ENCODE peak calls at places on chromosomes 4 and X, in ten cellular contexts. One of them, this sample, is unnamed.

GRCh38 chrX:119266364-119266995 is 30.4 kb downstream of the PGRMC1 start:
- DNase-seq in stromal cell of bone marrow: peak; percentile 12
- DNase-seq in heart left ventricle: no peak
- DNase-seq in AG04450: no peak
- DNase-seq in stimulated activated CD4-positive, alpha-beta T cell treated with anti-CD3 and anti-CD28 coated beads, Interleukin-15, amount 100 ng/mL, for 24 hours: peak; percentile 19
- DNase-seq in skeletal muscle cell: no peak
- DNase-seq in HTR-8/SVneo: peak; percentile 7
- DNase-seq in putamen: no peak
- DNase-seq in astrocyte: no peak
- DNase-seq in NCI-H774: no peak
- DNase-seq in this sample: no peak

GRCh38 chr4:47816748-47817147 is 21.1 kb downstream of the CORIN start:
- DNase-seq in AG04450: no peak
- DNase-seq in astrocyte: no peak
- DNase-seq in stimulated activated CD4-positive, alpha-beta T cell treated with anti-CD3 and anti-CD28 coated beads, Interleukin-15, amount 100 ng/mL, for 24 hours: no peak
- DNase-seq in stromal cell of bone marrow: no peak
- DNase-seq in putamen: no peak
- DNase-seq in skeletal muscle cell: no peak
- DNase-seq in heart left ventricle: no peak
- DNase-seq in HTR-8/SVneo: no peak
- DNase-seq in NCI-H774: no peak
- DNase-seq in this sample: no peak

GRCh38 chr4:8639021-8639420 is 46.5 kb downstream of the CPZ start:
- DNase-seq in NCI-H774: no peak
- DNase-seq in heart left ventricle: no peak
- DNase-seq in astrocyte: no peak
- DNase-seq in HTR-8/SVneo: no peak
- DNase-seq in AG04450: no peak
- DNase-seq in stimulated activated CD4-positive, alpha-beta T cell treated with anti-CD3 and anti-CD28 coated beads, Interleukin-15, amount 100 ng/mL, for 24 hours: no peak
- DNase-seq in skeletal muscle cell: no peak
- DNase-seq in putamen: no peak
- DNase-seq in stromal cell of bone marrow: no peak
- DNase-seq in this sample: no peak

GRCh38 chrX:131985526-131986049 is 37.5 kb upstream of the STK26 start:
- DNase-seq in putamen: no peak
- DNase-seq in astrocyte: no peak
- DNase-seq in NCI-H774: no peak
- DNase-seq in skeletal muscle cell: no peak
- DNase-seq in AG04450: no peak
- DNase-seq in stromal cell of bone marrow: no peak
- DNase-seq in HTR-8/SVneo: no peak
- DNase-seq in stimulated activated CD4-positive, alpha-beta T cell treated with anti-CD3 and anti-CD28 coated beads, Interleukin-15, amount 100 ng/mL, for 24 hours: peak; percentile 7
- DNase-seq in heart left ventricle: no peak
- DNase-seq in this sample: no peak

GRCh38 chr4:47330856-47331255 is 132.6 kb downstream of the COMMD8 start:
- DNase-seq in heart left ventricle: no peak
- DNase-seq in stromal cell of bone marrow: no peak
- DNase-seq in astrocyte: no peak
- DNase-seq in skeletal muscle cell: no peak
- DNase-seq in NCI-H774: no peak
- DNase-seq in AG04450: no peak
- DNase-seq in stimulated activated CD4-positive, alpha-beta T cell treated with anti-CD3 and anti-CD28 coated beads, Interleukin-15, amount 100 ng/mL, for 24 hours: no peak
- DNase-seq in HTR-8/SVneo: no peak
- DNase-seq in putamen: no peak
- DNase-seq in this sample: no peak

GRCh38 chr4:155787113-155787710 is 28.4 kb downstream of the GUCY1B1 start:
- DNase-seq in heart left ventricle: no peak
- DNase-seq in astrocyte: no peak
- DNase-seq in stromal cell of bone marrow: peak; percentile 44
- DNase-seq in skeletal muscle cell: peak; percentile 18
- DNase-seq in putamen: peak; percentile 39
- DNase-seq in HTR-8/SVneo: peak; percentile 44
- DNase-seq in stimulated activated CD4-positive, alpha-beta T cell treated with anti-CD3 and anti-CD28 coated beads, Interleukin-15, amount 100 ng/mL, for 24 hours: peak; percentile 2
- DNase-seq in NCI-H774: peak; percentile 15
- DNase-seq in AG04450: no peak
- DNase-seq in this sample: no peak

GRCh38 chr4:65968873-65969272 is 298.6 kb upstream of the EPHA5 start:
- DNase-seq in astrocyte: peak; percentile 71
- DNase-seq in skeletal muscle cell: no peak
- DNase-seq in HTR-8/SVneo: no peak
- DNase-seq in stimulated activated CD4-positive, alpha-beta T cell treated with anti-CD3 and anti-CD28 coated beads, Interleukin-15, amount 100 ng/mL, for 24 hours: no peak
- DNase-seq in NCI-H774: no peak
- DNase-seq in AG04450: no peak
- DNase-seq in stromal cell of bone marrow: peak; percentile 48
- DNase-seq in putamen: no peak
- DNase-seq in heart left ventricle: no peak
- DNase-seq in this sample: no peak

GRCh38 chr4:173277340-173277739 is 56.8 kb downstream of the HMGB2 start:
- DNase-seq in astrocyte: no peak
- DNase-seq in stromal cell of bone marrow: no peak
- DNase-seq in putamen: no peak
- DNase-seq in HTR-8/SVneo: no peak
- DNase-seq in stimulated activated CD4-positive, alpha-beta T cell treated with anti-CD3 and anti-CD28 coated beads, Interleukin-15, amount 100 ng/mL, for 24 hours: no peak
- DNase-seq in heart left ventricle: no peak
- DNase-seq in skeletal muscle cell: no peak
- DNase-seq in AG04450: no peak
- DNase-seq in NCI-H774: no peak
- DNase-seq in this sample: no peak

GRCh38 chr4:36651253-36651652 is 369.8 kb downstream of the DTHD1 start:
- DNase-seq in stimulated activated CD4-positive, alpha-beta T cell treated with anti-CD3 and anti-CD28 coated beads, Interleukin-15, amount 100 ng/mL, for 24 hours: no peak
- DNase-seq in AG04450: no peak
- DNase-seq in heart left ventricle: no peak
- DNase-seq in stromal cell of bone marrow: no peak
- DNase-seq in skeletal muscle cell: no peak
- DNase-seq in NCI-H774: no peak
- DNase-seq in putamen: no peak
- DNase-seq in HTR-8/SVneo: no peak
- DNase-seq in astrocyte: no peak
- DNase-seq in this sample: no peak

GRCh38 chr4:111435986-111436744 is 709.1 kb upstream of the FAM241A start:
- DNase-seq in HTR-8/SVneo: no peak
- DNase-seq in skeletal muscle cell: no peak
- DNase-seq in NCI-H774: no peak
- DNase-seq in stimulated activated CD4-positive, alpha-beta T cell treated with anti-CD3 and anti-CD28 coated beads, Interleukin-15, amount 100 ng/mL, for 24 hours: no peak
- DNase-seq in astrocyte: no peak
- DNase-seq in stromal cell of bone marrow: no peak
- DNase-seq in AG04450: no peak
- DNase-seq in heart left ventricle: no peak
- DNase-seq in putamen: no peak
- DNase-seq in this sample: no peak

GRCh38 chr4:44738615-44739014 is 12.3 kb upstream of the GNPDA2 start:
- DNase-seq in HTR-8/SVneo: no peak
- DNase-seq in stromal cell of bone marrow: no peak
- DNase-seq in putamen: no peak
- DNase-seq in AG04450: no peak
- DNase-seq in stimulated activated CD4-positive, alpha-beta T cell treated with anti-CD3 and anti-CD28 coated beads, Interleukin-15, amount 100 ng/mL, for 24 hours: no peak
- DNase-seq in skeletal muscle cell: no peak
- DNase-seq in heart left ventricle: no peak
- DNase-seq in NCI-H774: peak; percentile 20
- DNase-seq in astrocyte: no peak
- DNase-seq in this sample: no peak

GRCh38 chrX:84907324-84907946 is 96.2 kb upstream of the APOOL start:
- DNase-seq in heart left ventricle: no peak
- DNase-seq in putamen: no peak
- DNase-seq in HTR-8/SVneo: no peak
- DNase-seq in astrocyte: no peak
- DNase-seq in skeletal muscle cell: peak; percentile 0
- DNase-seq in NCI-H774: no peak
- DNase-seq in stimulated activated CD4-positive, alpha-beta T cell treated with anti-CD3 and anti-CD28 coated beads, Interleukin-15, amount 100 ng/mL, for 24 hours: no peak
- DNase-seq in stromal cell of bone marrow: peak; percentile 1
- DNase-seq in AG04450: no peak
- DNase-seq in this sample: no peak

GRCh38 chr4:48212165-48212564 is 57.5 kb downstream of the TEC start:
- DNase-seq in NCI-H774: no peak
- DNase-seq in skeletal muscle cell: no peak
- DNase-seq in stromal cell of bone marrow: no peak
- DNase-seq in heart left ventricle: no peak
- DNase-seq in putamen: no peak
- DNase-seq in astrocyte: no peak
- DNase-seq in HTR-8/SVneo: no peak
- DNase-seq in AG04450: no peak
- DNase-seq in stimulated activated CD4-positive, alpha-beta T cell treated with anti-CD3 and anti-CD28 coated beads, Interleukin-15, amount 100 ng/mL, for 24 hours: no peak
- DNase-seq in this sample: no peak

GRCh38 chr4:142497606-142498005 is 348.5 kb downstream of the INPP4B start:
- DNase-seq in NCI-H774: no peak
- DNase-seq in AG04450: no peak
- DNase-seq in stromal cell of bone marrow: no peak
- DNase-seq in putamen: no peak
- DNase-seq in astrocyte: no peak
- DNase-seq in skeletal muscle cell: no peak
- DNase-seq in HTR-8/SVneo: no peak
- DNase-seq in stimulated activated CD4-positive, alpha-beta T cell treated with anti-CD3 and anti-CD28 coated beads, Interleukin-15, amount 100 ng/mL, for 24 hours: no peak
- DNase-seq in heart left ventricle: no peak
- DNase-seq in this sample: no peak

GRCh38 chrX:78548012-78548411 is 111.1 kb downstream of the RTL3 start:
- DNase-seq in stromal cell of bone marrow: peak; percentile 49
- DNase-seq in HTR-8/SVneo: no peak
- DNase-seq in skeletal muscle cell: no peak
- DNase-seq in astrocyte: peak; percentile 42
- DNase-seq in heart left ventricle: no peak
- DNase-seq in NCI-H774: no peak
- DNase-seq in AG04450: no peak
- DNase-seq in putamen: no peak
- DNase-seq in stimulated activated CD4-positive, alpha-beta T cell treated with anti-CD3 and anti-CD28 coated beads, Interleukin-15, amount 100 ng/mL, for 24 hours: no peak
- DNase-seq in this sample: no peak

GRCh38 chr4:151415978-151416377 is 7.0 kb downstream of the FHIP1A start:
- DNase-seq in heart left ventricle: no peak
- DNase-seq in stimulated activated CD4-positive, alpha-beta T cell treated with anti-CD3 and anti-CD28 coated beads, Interleukin-15, amount 100 ng/mL, for 24 hours: no peak
- DNase-seq in AG04450: no peak
- DNase-seq in stromal cell of bone marrow: peak; percentile 55
- DNase-seq in skeletal muscle cell: no peak
- DNase-seq in NCI-H774: no peak
- DNase-seq in HTR-8/SVneo: peak; percentile 44
- DNase-seq in putamen: no peak
- DNase-seq in astrocyte: peak; percentile 87
- DNase-seq in this sample: peak; percentile 38

GRCh38 chrX:133570549-133570948 is 155.3 kb upstream of the GPC4 start:
- DNase-seq in astrocyte: peak; percentile 67
- DNase-seq in putamen: no peak
- DNase-seq in HTR-8/SVneo: no peak
- DNase-seq in skeletal muscle cell: no peak
- DNase-seq in stromal cell of bone marrow: peak; percentile 57
- DNase-seq in stimulated activated CD4-positive, alpha-beta T cell treated with anti-CD3 and anti-CD28 coated beads, Interleukin-15, amount 100 ng/mL, for 24 hours: no peak
- DNase-seq in NCI-H774: no peak
- DNase-seq in heart left ventricle: no peak
- DNase-seq in AG04450: no peak
- DNase-seq in this sample: no peak

GRCh38 chrX:47751670-47752069 is 85.0 kb upstream of the ZNF81 start:
- DNase-seq in skeletal muscle cell: no peak
- DNase-seq in stromal cell of bone marrow: no peak
- DNase-seq in AG04450: no peak
- DNase-seq in astrocyte: no peak
- DNase-seq in heart left ventricle: no peak
- DNase-seq in putamen: no peak
- DNase-seq in NCI-H774: no peak
- DNase-seq in HTR-8/SVneo: peak; percentile 1
- DNase-seq in stimulated activated CD4-positive, alpha-beta T cell treated with anti-CD3 and anti-CD28 coated beads, Interleukin-15, amount 100 ng/mL, for 24 hours: peak; percentile 57
- DNase-seq in this sample: no peak

GRCh38 chrX:135170877-135171519 is at the start of gene CT55:
- DNase-seq in stromal cell of bone marrow: no peak
- DNase-seq in putamen: no peak
- DNase-seq in NCI-H774: no peak
- DNase-seq in astrocyte: no peak
- DNase-seq in stimulated activated CD4-positive, alpha-beta T cell treated with anti-CD3 and anti-CD28 coated beads, Interleukin-15, amount 100 ng/mL, for 24 hours: no peak
- DNase-seq in HTR-8/SVneo: no peak
- DNase-seq in heart left ventricle: no peak
- DNase-seq in skeletal muscle cell: no peak
- DNase-seq in AG04450: no peak
- DNase-seq in this sample: no peak

GRCh38 chr4:120481711-120482110 is 415.1 kb upstream of the MAD2L1 start:
- DNase-seq in AG04450: no peak
- DNase-seq in heart left ventricle: no peak
- DNase-seq in stromal cell of bone marrow: peak; percentile 9
- DNase-seq in putamen: no peak
- DNase-seq in skeletal muscle cell: no peak
- DNase-seq in NCI-H774: no peak
- DNase-seq in astrocyte: no peak
- DNase-seq in HTR-8/SVneo: no peak
- DNase-seq in stimulated activated CD4-positive, alpha-beta T cell treated with anti-CD3 and anti-CD28 coated beads, Interleukin-15, amount 100 ng/mL, for 24 hours: no peak
- DNase-seq in this sample: no peak

GRCh38 chrX:7083468-7084396 is 63.8 kb upstream of the STS start:
- DNase-seq in AG04450: peak; percentile 72
- DNase-seq in skeletal muscle cell: peak; percentile 82
- DNase-seq in stromal cell of bone marrow: peak; percentile 67
- DNase-seq in NCI-H774: no peak
- DNase-seq in astrocyte: peak; percentile 99
- DNase-seq in stimulated activated CD4-positive, alpha-beta T cell treated with anti-CD3 and anti-CD28 coated beads, Interleukin-15, amount 100 ng/mL, for 24 hours: peak; percentile 57
- DNase-seq in HTR-8/SVneo: peak; percentile 67
- DNase-seq in heart left ventricle: no peak
- DNase-seq in putamen: no peak
- DNase-seq in this sample: peak; percentile 67

GRCh38 chr4:156971623-156972369 is at the start of gene PDGFC:
- DNase-seq in NCI-H774: peak; percentile 49
- DNase-seq in stromal cell of bone marrow: no peak
- DNase-seq in heart left ventricle: peak; percentile 70
- DNase-seq in astrocyte: peak; percentile 66
- DNase-seq in AG04450: no peak
- DNase-seq in HTR-8/SVneo: peak; percentile 66
- DNase-seq in skeletal muscle cell: no peak
- DNase-seq in putamen: peak; percentile 59
- DNase-seq in stimulated activated CD4-positive, alpha-beta T cell treated with anti-CD3 and anti-CD28 coated beads, Interleukin-15, amount 100 ng/mL, for 24 hours: peak; percentile 24
- DNase-seq in this sample: no peak

GRCh38 chr4:143240920-143241319 is 56.2 kb downstream of the USP38 start:
- DNase-seq in skeletal muscle cell: no peak
- DNase-seq in HTR-8/SVneo: no peak
- DNase-seq in AG04450: no peak
- DNase-seq in stromal cell of bone marrow: no peak
- DNase-seq in stimulated activated CD4-positive, alpha-beta T cell treated with anti-CD3 and anti-CD28 coated beads, Interleukin-15, amount 100 ng/mL, for 24 hours: no peak
- DNase-seq in heart left ventricle: no peak
- DNase-seq in putamen: no peak
- DNase-seq in NCI-H774: no peak
- DNase-seq in astrocyte: peak; percentile 6
- DNase-seq in this sample: no peak

GRCh38 chr4:140089216-140089615 is 64.8 kb downstream of the MAML3 start:
- DNase-seq in HTR-8/SVneo: no peak
- DNase-seq in AG04450: no peak
- DNase-seq in NCI-H774: no peak
- DNase-seq in heart left ventricle: no peak
- DNase-seq in stimulated activated CD4-positive, alpha-beta T cell treated with anti-CD3 and anti-CD28 coated beads, Interleukin-15, amount 100 ng/mL, for 24 hours: no peak
- DNase-seq in putamen: no peak
- DNase-seq in skeletal muscle cell: no peak
- DNase-seq in stromal cell of bone marrow: no peak
- DNase-seq in astrocyte: no peak
- DNase-seq in this sample: no peak

GRCh38 chrX:124863303-124863702 is 456.4 kb upstream of the TEX13C start:
- DNase-seq in NCI-H774: no peak
- DNase-seq in putamen: no peak
- DNase-seq in astrocyte: no peak
- DNase-seq in heart left ventricle: no peak
- DNase-seq in AG04450: no peak
- DNase-seq in stimulated activated CD4-positive, alpha-beta T cell treated with anti-CD3 and anti-CD28 coated beads, Interleukin-15, amount 100 ng/mL, for 24 hours: no peak
- DNase-seq in skeletal muscle cell: no peak
- DNase-seq in HTR-8/SVneo: no peak
- DNase-seq in stromal cell of bone marrow: no peak
- DNase-seq in this sample: no peak

GRCh38 chr4:158895797-158896442 is 127.1 kb downstream of the FNIP2 start:
- DNase-seq in putamen: no peak
- DNase-seq in heart left ventricle: no peak
- DNase-seq in NCI-H774: no peak
- DNase-seq in AG04450: no peak
- DNase-seq in HTR-8/SVneo: peak; percentile 28
- DNase-seq in skeletal muscle cell: no peak
- DNase-seq in stimulated activated CD4-positive, alpha-beta T cell treated with anti-CD3 and anti-CD28 coated beads, Interleukin-15, amount 100 ng/mL, for 24 hours: no peak
- DNase-seq in stromal cell of bone marrow: no peak
- DNase-seq in astrocyte: no peak
- DNase-seq in this sample: no peak

GRCh38 chr4:100008048-100008447 is 58.0 kb upstream of the H2AZ1 start:
- DNase-seq in putamen: no peak
- DNase-seq in stimulated activated CD4-positive, alpha-beta T cell treated with anti-CD3 and anti-CD28 coated beads, Interleukin-15, amount 100 ng/mL, for 24 hours: no peak
- DNase-seq in HTR-8/SVneo: peak; percentile 17
- DNase-seq in stromal cell of bone marrow: peak; percentile 32
- DNase-seq in NCI-H774: no peak
- DNase-seq in skeletal muscle cell: peak; percentile 17
- DNase-seq in AG04450: peak; percentile 21
- DNase-seq in heart left ventricle: no peak
- DNase-seq in astrocyte: peak; percentile 57
- DNase-seq in this sample: peak; percentile 62

GRCh38 chrX:120361906-120362305 is at the start of gene ATP1B4:
- DNase-seq in AG04450: no peak
- DNase-seq in heart left ventricle: no peak
- DNase-seq in stromal cell of bone marrow: no peak
- DNase-seq in skeletal muscle cell: no peak
- DNase-seq in HTR-8/SVneo: no peak
- DNase-seq in NCI-H774: no peak
- DNase-seq in stimulated activated CD4-positive, alpha-beta T cell treated with anti-CD3 and anti-CD28 coated beads, Interleukin-15, amount 100 ng/mL, for 24 hours: no peak
- DNase-seq in astrocyte: no peak
- DNase-seq in putamen: no peak
- DNase-seq in this sample: no peak